ENCODE peak calls at places on chromosomes 3 and 15, in eight cellular contexts. F is activated CD4-positive, alpha-beta T cell treated with anti-CD3 and anti-CD28 coated beads for 4 hours; C is stomach; O is GM20000; X is DMS153; K is T-helper 1 cell; J is HuH-7; P is NCI-H1436. M is an unnamed sample.

GRCh38 chr3:76585794-76586392 is 454.0 kb upstream of the ROBO2 start:
- DNase-seq in F (no peak), C (no peak), O (peak), X (no peak), K (no peak), J (peak), P (no peak), M (no peak)

GRCh38 chr15:96354731-96355560 is 24.4 kb downstream of the NR2F2 start:
- DNase-seq in F (no peak), C (no peak), O (no peak), X (no peak), K (no peak), J (peak), P (no peak), M (no peak)

GRCh38 chr3:110521019-110521418 is 550.6 kb upstream of the NECTIN3 start:
- DNase-seq in F (no peak), C (no peak), O (no peak), X (no peak), K (no peak), J (no peak), P (no peak), M (no peak)

GRCh38 chr3:38297947-38298711 is 16.0 kb downstream of the SLC22A14 start:
- DNase-seq in F (no peak), C (no peak), O (no peak), X (no peak), K (no peak), J (no peak), P (no peak), M (no peak)

GRCh38 chr15:90291679-90292356 is 26.3 kb downstream of the NGRN start:
- DNase-seq in F (no peak), C (peak), O (no peak), X (peak), K (no peak), J (peak), P (peak), M (no peak)

GRCh38 chr3:148954981-148955380 is 36.4 kb upstream of the GYG1 start:
- DNase-seq in F (no peak), C (no peak), O (no peak), X (no peak), K (no peak), J (no peak), P (no peak), M (no peak)

GRCh38 chr3:169512991-169513390 is 150.5 kb downstream of the MECOM start:
- DNase-seq in F (no peak), C (no peak), O (no peak), X (no peak), K (no peak), J (no peak), P (no peak), M (no peak)

GRCh38 chr3:126267169-126267975 is 87.0 kb upstream of the ALDH1L1 start:
- DNase-seq in F (no peak), C (peak), O (no peak), X (no peak), K (no peak), J (peak), P (no peak), M (peak)

GRCh38 chr3:4977001-4977888 is 2.0 kb upstream of the BHLHE40 start:
- DNase-seq in F (peak), C (peak), O (peak), X (no peak), K (no peak), J (peak), P (no peak), M (peak)

GRCh38 chr3:173912126-173912525 is 514.6 kb downstream of the NLGN1 start:
- DNase-seq in F (no peak), C (no peak), O (no peak), X (no peak), K (no peak), J (no peak), P (no peak), M (no peak)

GRCh38 chr3:67534594-67534993 is 119.8 kb downstream of the SUCLG2 start:
- DNase-seq in F (no peak), C (no peak), O (no peak), X (no peak), K (no peak), J (no peak), P (no peak), M (no peak)

GRCh38 chr15:88398011-88398410 is 69.2 kb downstream of the MRPL46 start:
- DNase-seq in F (no peak), C (no peak), O (no peak), X (no peak), K (no peak), J (no peak), P (no peak), M (no peak)

GRCh38 chr3:58299839-58300516 is 6.1 kb upstream of the RPP14 start:
- DNase-seq in F (no peak), C (no peak), O (peak), X (no peak), K (no peak), J (no peak), P (no peak), M (no peak)

GRCh38 chr3:5479229-5479799 is 291.8 kb downstream of the EDEM1 start:
- DNase-seq in F (no peak), C (peak), O (no peak), X (no peak), K (no peak), J (no peak), P (no peak), M (no peak)

GRCh38 chr3:147412491-147412916 is 3.3 kb downstream of the ZIC1 start:
- DNase-seq in F (no peak), C (no peak), O (no peak), X (no peak), K (no peak), J (no peak), P (no peak), M (no peak)

GRCh38 chr15:65986416-65986815 is 117.1 kb downstream of the RAB11A start:
- DNase-seq in F (no peak), C (no peak), O (no peak), X (no peak), K (no peak), J (no peak), P (no peak), M (no peak)

GRCh38 chr3:59424268-59425010 is 374.6 kb upstream of the CFAP20DC start:
- DNase-seq in F (no peak), C (no peak), O (peak), X (no peak), K (no peak), J (no peak), P (no peak), M (no peak)

GRCh38 chr3:113697192-113698090 is 999 bp upstream of the USF3 start:
- DNase-seq in F (peak), C (no peak), O (peak), X (no peak), K (no peak), J (peak), P (no peak), M (peak)

GRCh38 chr3:70992131-70992530 is 591.4 kb downstream of the FOXP1 start:
- DNase-seq in F (no peak), C (no peak), O (no peak), X (no peak), K (no peak), J (no peak), P (no peak), M (no peak)

GRCh38 chr15:51267047-51267713 is 71.2 kb downstream of the CYP19A1 start:
- DNase-seq in F (no peak), C (no peak), O (no peak), X (no peak), K (no peak), J (no peak), P (no peak), M (no peak)

GRCh38 chr15:50116477-50116876 is 2.6 kb downstream of the ATP8B4 start:
- DNase-seq in F (no peak), C (no peak), O (peak), X (no peak), K (no peak), J (peak), P (no peak), M (no peak)

GRCh38 chr3:65174713-65175112 is 486.9 kb upstream of the ADAMTS9 start:
- DNase-seq in F (no peak), C (no peak), O (no peak), X (no peak), K (no peak), J (no peak), P (no peak), M (no peak)

GRCh38 chr3:143343031-143343430 is 223.5 kb downstream of the CHST2 start:
- DNase-seq in F (no peak), C (no peak), O (no peak), X (no peak), K (no peak), J (no peak), P (no peak), M (no peak)

GRCh38 chr3:124492824-124493223 is 237.4 kb upstream of the UMPS start:
- DNase-seq in F (no peak), C (peak), O (peak), X (peak), K (no peak), J (peak), P (peak), M (peak)

GRCh38 chr3:126835472-126836219 is 131.6 kb downstream of the CHCHD6 start:
- DNase-seq in F (no peak), C (no peak), O (no peak), X (no peak), K (no peak), J (no peak), P (no peak), M (peak)

GRCh38 chr15:90174140-90174891 is 26.8 kb upstream of the SEMA4B start:
- DNase-seq in F (no peak), C (peak), O (no peak), X (peak), K (no peak), J (no peak), P (no peak), M (peak)

M was measured in prostate gland.